ENCODE peak calls at places on chromosomes 11 and 22, in four cellular contexts. Q is putamen, X is HFFc6, H is cardiac fibroblast. J is an unnamed sample.

GRCh38 chr22:39317084-39317755 is 2.2 kb downstream of the RPL3 start:
- DNase-seq in Q (no peak), H (peak), X (no peak), J (peak)

GRCh38 chr11:68447015-68447801 is 13.3 kb upstream of the PPP6R3 start:
- DNase-seq in X (peak), H (peak), Q (peak), J (peak)

GRCh38 chr11:32991427-32991826 is 24.3 kb upstream of the DEPDC7 start:
- DNase-seq in H (no peak), X (no peak), Q (no peak), J (no peak)

GRCh38 chr11:62445314-62445740 is 26.5 kb downstream of the SCGB1A1 start:
- DNase-seq in H (peak), X (no peak), Q (no peak), J (no peak)

GRCh38 chr11:93585758-93586157 is 42.6 kb upstream of the SMCO4 start:
- DNase-seq in H (peak), Q (no peak), X (peak), J (no peak)

GRCh38 chr11:14356342-14356741 is 2.6 kb downstream of the RRAS2 start:
- DNase-seq in Q (no peak), H (no peak), X (no peak), J (no peak)

GRCh38 chr11:107293677-107294344 is 163.8 kb downstream of the CWF19L2 start:
- DNase-seq in Q (no peak), H (no peak), X (no peak), J (no peak)

GRCh38 chr11:5279678-5280077 is 9.9 kb upstream of the HBE1 start:
- DNase-seq in Q (no peak), H (no peak), X (no peak), J (no peak)

GRCh38 chr11:35615911-35616900 is 2.1 kb upstream of the FJX1 start:
- DNase-seq in Q (peak), X (peak), H (peak), J (peak)

GRCh38 chr22:20520093-20520511 is 12.7 kb downstream of the MED15 start:
- DNase-seq in X (peak), Q (no peak), H (peak), J (peak)

GRCh38 chr11:130732476-130732875 is 183.8 kb downstream of the SNX19 start:
- DNase-seq in H (peak), Q (no peak), X (no peak), J (no peak)

GRCh38 chr11:47924184-47924671 is 56.1 kb upstream of the PTPRJ start:
- DNase-seq in X (peak), H (peak), Q (no peak), J (peak)

GRCh38 chr11:4393209-4394196 is at the start of gene TRIM21:
- DNase-seq in Q (peak), X (peak), H (peak), J (peak)

J was measured in RCC 7860.